ENCODE peak calls at places on chromosomes 5 and 9, in five cellular contexts. Y is mesenchymal stem cell, I is H9, W is trophoblast cell, B is H1. L is an unnamed sample.

GRCh38 chr9:69549310-69550202 is 122.6 kb downstream of the APBA1 start:
- DNase-seq in W (peak; percentile 68), B (no peak), Y (peak; percentile 54), I (no peak), L (no peak)

GRCh38 chr5:146993876-146994530 is 115.4 kb upstream of the PPP2R2B start:
- DNase-seq in I (no peak), W (no peak), Y (no peak), B (no peak), L (no peak)

GRCh38 chr9:18596920-18597319 is 123.0 kb downstream of the ADAMTSL1 start:
- DNase-seq in Y (peak; percentile 44), I (no peak), W (no peak), B (no peak), L (no peak)

GRCh38 chr9:7011395-7012067 is 253.8 kb downstream of the KDM4C start:
- DNase-seq in I (no peak), W (no peak), Y (no peak), B (no peak), L (no peak)

GRCh38 chr5:94459915-94460314 is 158.5 kb downstream of the KIAA0825 start:
- DNase-seq in I (no peak), B (no peak), Y (no peak), W (no peak), L (no peak)

GRCh38 chr5:178422400-178422775 is 167.8 kb downstream of the COL23A1 start:
- DNase-seq in I (peak; percentile 18), B (no peak), Y (no peak), W (no peak), L (no peak)

GRCh38 chr9:6640268-6641072 is 5.1 kb downstream of the GLDC start:
- DNase-seq in B (no peak), Y (no peak), I (no peak), W (no peak), L (no peak)

GRCh38 chr9:98488578-98489312 is 220.0 kb downstream of the GABBR2 start:
- DNase-seq in B (peak; percentile 21), I (no peak), W (peak; percentile 92), Y (peak; percentile 90), L (no peak)

GRCh38 chr5:166535641-166536040 is 1755.8 kb upstream of the WWC1 start:
- DNase-seq in W (no peak), I (no peak), B (no peak), Y (no peak), L (no peak)

GRCh38 chr9:124285903-124286291 is 28.1 kb downstream of the NEK6 start:
- DNase-seq in Y (peak; percentile 99), W (peak; percentile 67), B (no peak), I (no peak), L (no peak)

GRCh38 chr9:124284237-124284831 is 26.6 kb downstream of the NEK6 start:
- DNase-seq in B (no peak), W (no peak), Y (peak; percentile 48), I (no peak), L (no peak)

GRCh38 chr9:124284940-124285441 is 27.2 kb downstream of the NEK6 start:
- DNase-seq in W (peak; percentile 99), I (no peak), B (no peak), Y (peak; percentile 69), L (no peak)

GRCh38 chr9:124286292-124286931 is 28.7 kb downstream of the NEK6 start:
- DNase-seq in I (no peak), B (no peak), W (peak; percentile 72), Y (peak; percentile 99), L (no peak)

GRCh38 chr9:124285490-124285889 is 27.7 kb downstream of the NEK6 start:
- DNase-seq in B (no peak), I (no peak), Y (no peak), W (no peak), L (no peak)
- H3K27ac ChIP-seq in B (no peak overlapping the region), I (no peak overlapping the region), Y (peak overlapping the region; percentile 95), W (peak overlapping the region; percentile 97), L (peak overlapping the region; percentile 87)

GRCh38 chr5:176362098-176362442 is 506 bp upstream of the KIAA1191 start:
- DNase-seq in Y (no peak), W (no peak), I (no peak), B (no peak), L (no peak)
- H4K8ac ChIP-seq in Y (peak overlapping the region; percentile 33), W (peak overlapping the region; percentile 15), I (no peak overlapping the region), B (no peak overlapping the region), L (no peak overlapping the region)

GRCh38 chr5:32323741-32324140 is 11.0 kb upstream of the MTMR12 start:
- DNase-seq in W (no peak), I (peak; percentile 56), B (no peak), Y (no peak), L (no peak)
- H2BK12ac ChIP-seq in W (no peak overlapping the region), I (no peak overlapping the region), B (no peak overlapping the region), Y (no peak overlapping the region), L (no peak overlapping the region)

DNA sequence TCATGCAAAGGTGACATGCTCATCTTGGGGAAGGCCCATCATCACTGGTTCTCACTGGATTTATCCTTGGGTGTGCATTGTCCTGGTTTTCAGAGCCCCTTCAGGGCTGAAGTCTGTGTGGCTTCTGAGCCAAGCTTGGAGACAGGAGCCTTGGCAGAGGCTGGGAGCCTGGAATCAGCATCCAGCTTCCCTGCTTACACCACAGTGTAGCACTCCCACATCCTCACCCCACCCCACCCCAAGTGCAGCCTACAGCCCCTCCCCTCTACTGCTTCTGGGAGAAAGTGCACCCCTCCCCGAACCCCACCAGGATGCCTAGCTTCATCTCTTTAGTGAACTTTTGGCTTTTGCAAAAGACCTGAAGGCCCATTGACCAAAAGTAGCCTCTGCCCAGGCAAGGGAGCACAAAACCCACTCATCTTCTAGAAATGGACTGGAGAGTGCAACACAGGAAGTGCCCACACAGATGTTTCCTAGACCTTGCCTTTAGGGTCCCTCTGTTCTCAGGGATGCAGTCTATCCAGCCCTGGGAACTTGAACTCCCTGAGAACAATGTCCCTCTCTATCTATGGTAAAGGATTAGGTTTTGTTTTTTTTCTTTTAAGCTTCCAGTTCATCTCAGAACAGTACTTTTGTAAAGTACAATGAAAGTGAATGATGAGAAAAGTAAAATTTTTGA is 189.7 kb downstream of the PALM2AKAP2 start:
- DNase-seq in Y (no peak), I (no peak), B (no peak), W (no peak), L (no peak)
- H3K27ac ChIP-seq in Y (no peak overlapping the region), I (no peak overlapping the region), B (no peak overlapping the region), W (no peak overlapping the region), L (no peak overlapping the region)

DNA sequence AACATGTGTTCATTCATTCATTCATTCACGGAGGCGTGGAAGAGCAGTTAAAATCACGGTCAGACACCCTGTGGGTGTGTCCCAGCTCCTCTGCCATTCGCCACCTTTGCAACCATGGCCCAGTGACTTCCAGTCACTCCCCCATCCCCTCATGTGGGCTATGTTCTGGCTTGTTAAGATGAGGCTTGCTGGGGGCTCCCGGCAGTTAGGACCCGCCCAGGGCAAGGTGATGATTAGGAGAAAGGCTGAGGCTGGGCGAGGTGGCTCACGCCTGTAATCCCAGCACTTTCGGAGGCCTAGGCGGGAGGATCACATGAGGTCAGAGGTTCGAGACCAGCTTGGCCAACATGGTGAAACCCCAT is 24.9 kb upstream of the PTGES start:
- DNase-seq in I (no peak), W (no peak), Y (no peak), B (no peak), L (no peak)
- H4K8ac ChIP-seq in I (no peak overlapping the region), W (peak overlapping the region; percentile 17), Y (peak overlapping the region; percentile 10), B (no peak overlapping the region), L (no peak overlapping the region)

GRCh38 chr9:92493741-92494387 is 11.6 kb upstream of the ASPN start:
- DNase-seq in I (no peak), W (no peak), B (no peak), Y (no peak), L (no peak)
- H2BK12ac ChIP-seq in I (no peak overlapping the region), W (no peak overlapping the region), B (no peak overlapping the region), Y (no peak overlapping the region), L (no peak overlapping the region)

DNA sequence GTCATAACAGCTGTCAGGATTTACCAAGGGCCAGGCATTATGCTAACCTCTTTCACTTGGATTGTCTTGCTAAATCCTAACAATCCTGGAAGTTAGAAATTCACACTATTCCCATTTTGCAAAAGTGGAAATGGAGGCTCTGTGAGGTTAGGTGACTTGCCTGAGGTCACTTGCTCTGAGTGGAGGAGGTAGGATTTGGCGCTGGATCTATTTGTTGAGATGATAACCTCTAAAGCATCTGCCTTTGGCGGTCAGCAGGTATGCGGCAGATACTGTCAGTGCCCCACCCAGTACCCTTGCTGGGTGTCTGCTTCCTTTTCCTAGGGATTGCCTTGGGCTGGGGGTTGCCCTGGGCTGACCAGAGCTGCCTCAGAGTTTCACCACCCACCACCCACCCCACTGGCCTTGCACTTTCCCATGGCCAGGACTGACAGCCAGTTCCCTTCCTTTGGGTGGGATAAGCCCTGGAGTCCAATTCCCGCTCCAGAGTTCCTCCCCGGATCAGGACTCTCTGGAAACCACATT is 164.8 kb upstream of the MSX2 start:
- DNase-seq in I (no peak), W (peak; percentile 77), B (no peak), Y (no peak), L (no peak)
- H3K27ac ChIP-seq in I (no peak overlapping the region), W (no peak overlapping the region), B (no peak overlapping the region), Y (peak overlapping the region; percentile 26), L (no peak overlapping the region)

DNA sequence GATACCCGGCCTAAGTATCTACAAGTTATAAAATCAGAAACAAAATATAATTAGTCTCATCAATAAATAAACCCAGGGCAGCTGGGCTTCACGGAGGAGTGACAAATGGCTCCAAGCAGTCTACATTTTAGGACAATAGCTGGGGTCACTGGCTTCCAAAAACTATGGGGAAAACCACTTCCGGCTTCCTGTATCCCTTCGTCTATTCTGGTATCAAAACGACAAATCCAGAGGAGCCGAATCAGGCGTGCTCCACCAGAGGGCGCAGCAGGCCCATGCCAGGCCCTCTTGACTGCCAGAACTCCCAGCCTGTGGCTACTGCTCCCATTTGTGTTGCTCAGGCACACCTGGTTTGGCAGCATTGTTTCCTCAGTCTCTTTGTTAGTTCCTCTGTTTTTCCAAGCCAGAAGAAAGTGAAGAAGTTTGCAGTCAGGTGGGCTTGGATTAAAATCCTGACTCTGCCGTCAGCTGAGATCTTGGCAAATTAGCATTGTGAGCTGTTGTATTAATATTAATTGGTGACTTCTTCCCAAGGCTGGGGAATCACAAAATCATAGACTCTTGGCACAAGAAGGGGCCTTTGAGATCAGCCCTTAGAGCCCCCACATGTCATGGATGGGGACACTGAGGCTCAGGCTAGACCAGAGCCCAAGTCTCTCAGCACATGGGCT is 11.6 kb upstream of the RAB14 start:
- DNase-seq in I (peak; percentile 95), B (peak; percentile 74), W (peak; percentile 96), Y (peak; percentile 86), L (peak; percentile 77)
- H4K8ac ChIP-seq in I (no peak overlapping the region), B (no peak overlapping the region), W (no peak overlapping the region), Y (no peak overlapping the region), L (no peak overlapping the region)

L was measured in neuronal stem cell.